ENCODE peak calls at places on chromosome 11, in ten cellular contexts. Q, T, J, I, L, V, A, M, X and F are unnamed samples.

GRCh38 chr11:612201-612960 is 3.4 kb downstream of the IRF7 start:
- DNase-seq in Q (peak; percentile 35), A (no peak), T (peak; percentile 29), M (peak; percentile 16), V (peak; percentile 75), L (peak; percentile 24), I (no peak), J (peak; percentile 77), X (no peak), F (no peak)

GRCh38 chr11:120098503-120099054 is 39.3 kb downstream of the TRIM29 start:
- DNase-seq in Q (no peak), X (no peak), M (no peak), J (no peak), L (no peak), A (no peak), V (peak; percentile 42), I (no peak), T (no peak), F (no peak)

GRCh38 chr11:78460468-78460867 is 42.8 kb upstream of the GAB2 start:
- DNase-seq in T (no peak), L (no peak), J (no peak), X (no peak), Q (no peak), M (no peak), I (no peak), A (peak; percentile 6), V (no peak), F (no peak)

GRCh38 chr11:72085836-72086475 is 5.3 kb downstream of the LRRC51 start:
- DNase-seq in M (no peak), J (no peak), I (no peak), V (no peak), T (no peak), A (no peak), L (no peak), X (no peak), Q (no peak), F (no peak)

GRCh38 chr11:3153291-3153861 is 11.7 kb downstream of the OSBPL5 start:
- DNase-seq in L (no peak), J (peak; percentile 87), V (peak; percentile 94), I (no peak), A (no peak), X (peak; percentile 49), M (no peak), Q (no peak), T (no peak), F (no peak)

GRCh38 chr11:37817727-37818270 is 1219.8 kb upstream of the RAG2 start:
- DNase-seq in L (no peak), A (no peak), X (no peak), I (no peak), M (no peak), V (no peak), Q (no peak), J (no peak), T (no peak), F (no peak)

GRCh38 chr11:67438121-67438902 is 830 bp upstream of the PTPRCAP start:
- DNase-seq in L (peak; percentile 81), I (peak; percentile 61), M (no peak), V (no peak), J (peak; percentile 91), A (no peak), Q (no peak), X (no peak), T (no peak), F (peak; percentile 66)

GRCh38 chr11:71326328-71326940 is 74.1 kb upstream of the SHANK2 start:
- DNase-seq in M (no peak), J (peak; percentile 38), L (no peak), I (no peak), Q (no peak), A (no peak), V (peak; percentile 60), T (no peak), X (no peak), F (no peak)

GRCh38 chr11:64101461-64101860 is 64.5 kb downstream of the MACROD1 start:
- DNase-seq in A (no peak), M (no peak), V (no peak), I (no peak), T (no peak), L (no peak), X (no peak), J (no peak), Q (no peak), F (no peak)

GRCh38 chr11:45810431-45811108 is 5.6 kb downstream of the SLC35C1 start:
- DNase-seq in Q (no peak), L (no peak), M (no peak), X (no peak), J (no peak), T (no peak), I (no peak), V (no peak), A (no peak), F (no peak)

GRCh38 chr11:72263363-72263762 is 19.4 kb upstream of the PHOX2A start:
- DNase-seq in A (peak; percentile 63), I (no peak), X (no peak), J (no peak), M (no peak), V (no peak), Q (no peak), T (no peak), L (no peak), F (no peak)

GRCh38 chr11:90234977-90235376 is 12.1 kb upstream of the CHORDC1 start:
- DNase-seq in Q (no peak), L (no peak), T (no peak), X (no peak), J (no peak), M (no peak), V (no peak), A (no peak), I (no peak), F (no peak)

GRCh38 chr11:86952933-86953637 is 2.1 kb downstream of the FZD4 start:
- DNase-seq in J (no peak), V (no peak), Q (no peak), T (no peak), I (no peak), L (no peak), M (no peak), X (no peak), A (no peak), F (no peak)

GRCh38 chr11:27416568-27417176 is 53.7 kb upstream of the CCDC34 start:
- DNase-seq in X (no peak), Q (no peak), L (no peak), I (no peak), A (no peak), J (no peak), V (no peak), M (no peak), T (no peak), F (no peak)

GRCh38 chr11:33055361-33055760 is 16.0 kb downstream of the TCP11L1 start:
- DNase-seq in I (no peak), L (no peak), M (no peak), X (no peak), Q (no peak), J (no peak), V (no peak), A (no peak), T (no peak), F (no peak)

DNA sequence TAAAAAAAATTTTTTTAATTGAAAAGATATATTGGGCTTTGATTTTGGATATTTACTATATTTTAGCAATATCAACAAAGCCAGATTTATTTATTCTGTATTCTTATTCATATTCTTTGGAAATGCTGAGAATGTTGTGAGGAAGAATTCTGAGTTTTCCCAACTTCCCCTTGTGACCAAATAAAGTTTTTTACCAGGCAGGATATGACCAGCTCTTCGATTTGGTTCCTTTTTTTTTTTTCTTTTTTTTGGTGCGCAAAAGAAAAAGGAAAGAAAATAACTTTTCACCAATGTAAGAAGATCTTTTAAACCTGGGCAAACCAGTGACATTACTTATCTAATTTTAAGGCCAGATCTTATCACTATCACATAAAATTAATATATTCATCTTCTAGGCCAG is 12.9 kb downstream of the TCP11L1 start:
- DNase-seq in Q (no peak), A (no peak), M (no peak), J (no peak), X (no peak), T (no peak), I (no peak), V (no peak), L (no peak), F (no peak)
- H3K4me1 ChIP-seq in Q (no peaks in the 10 kb centered on the region), A (peaks cover 3% of the 10 kb centered on the region), M (no peaks in the 10 kb centered on the region), J (no peaks in the 10 kb centered on the region), X (no peaks in the 10 kb centered on the region), T (peaks cover 30% of the 10 kb centered on the region), I (no peaks in the 10 kb centered on the region), V (no peaks in the 10 kb centered on the region), L (no peaks in the 10 kb centered on the region), F (no peaks in the 10 kb centered on the region)

GRCh38 chr11:130121430-130121978 is 38.1 kb upstream of the ST14 start:
- DNase-seq in J (no peak), V (no peak), M (peak; percentile 29), A (peak; percentile 69), I (no peak), X (no peak), Q (no peak), T (no peak), L (no peak), F (no peak)
- H3K4me1 ChIP-seq in J (peaks cover 7% of the 10 kb centered on the region), V (peaks cover 1% of the 10 kb centered on the region), M (peaks cover 10% of the 10 kb centered on the region), A (peaks cover 40% of the 10 kb centered on the region), I (peaks cover 14% of the 10 kb centered on the region), X (peaks cover 66% of the 10 kb centered on the region), Q (peaks cover 27% of the 10 kb centered on the region), T (peaks cover 58% of the 10 kb centered on the region), L (peaks cover 62% of the 10 kb centered on the region), F (peaks cover 36% of the 10 kb centered on the region)

GRCh38 chr11:57792870-57793269 is 31.3 kb downstream of the CTNND1 start:
- DNase-seq in I (no peak), Q (no peak), L (no peak), X (no peak), J (no peak), M (no peak), T (no peak), A (peak; percentile 64), V (no peak), F (no peak)
- H3K4me1 ChIP-seq in I (peaks cover 29% of the 10 kb centered on the region), Q (peaks cover 59% of the 10 kb centered on the region), L (no peaks in the 10 kb centered on the region), X (peaks cover 79% of the 10 kb centered on the region), J (peaks cover 45% of the 10 kb centered on the region), M (peaks cover 44% of the 10 kb centered on the region), T (peaks cover 59% of the 10 kb centered on the region), A (peaks cover 41% of the 10 kb centered on the region), V (peaks cover 1% of the 10 kb centered on the region), F (peaks cover 33% of the 10 kb centered on the region)

GRCh38 chr11:128741511-128741910 is 47.6 kb downstream of the FLI1 start:
- DNase-seq in A (no peak), L (no peak), T (no peak), I (no peak), M (no peak), J (no peak), Q (no peak), V (no peak), X (no peak), F (no peak)

GRCh38 chr11:128735935-128736610 is 42.2 kb downstream of the FLI1 start:
- DNase-seq in I (no peak), T (no peak), L (peak; percentile 70), Q (no peak), V (no peak), A (no peak), J (no peak), X (no peak), M (no peak), F (no peak)

GRCh38 chr11:128739589-128739988 is 45.7 kb downstream of the FLI1 start:
- DNase-seq in T (no peak), Q (no peak), I (no peak), J (no peak), X (no peak), A (no peak), L (no peak), M (no peak), V (no peak), F (no peak)

GRCh38 chr11:128737704-128738103 is 43.8 kb downstream of the FLI1 start:
- DNase-seq in X (no peak), A (no peak), V (no peak), T (no peak), L (no peak), Q (no peak), J (no peak), M (no peak), I (no peak), F (no peak)

GRCh38 chr11:128738942-128739341 is 45.1 kb downstream of the FLI1 start:
- DNase-seq in Q (peak; percentile 66), L (peak; percentile 60), T (no peak), M (no peak), V (no peak), A (no peak), X (no peak), J (no peak), I (no peak), F (no peak)
- H3K4me1 ChIP-seq in Q (peaks cover 57% of the 10 kb centered on the region), L (peaks cover 67% of the 10 kb centered on the region), T (no peaks in the 10 kb centered on the region), M (no peaks in the 10 kb centered on the region), V (no peaks in the 10 kb centered on the region), A (no peaks in the 10 kb centered on the region), X (peaks cover 67% of the 10 kb centered on the region), J (no peaks in the 10 kb centered on the region), I (peaks cover 71% of the 10 kb centered on the region), F (peaks cover 81% of the 10 kb centered on the region)